ENCODE peak calls at places on chromosomes 4 and X, in seven cellular contexts. One of them, this sample, is unnamed.
A peak's percentile ranks its signal among the peaks of the same experiment; 100 is the strongest.

GRCh38 chrX:134544614-134545255 is 84.8 kb downstream of the HPRT1 start:
- DNase-seq in astrocyte: no peak
- DNase-seq in kidney tubule cell: peak; percentile 20
- DNase-seq in breast epithelium: no peak
- DNase-seq in NT2/D1: no peak
- DNase-seq in GM06990: no peak
- DNase-seq in nucleus accumbens: no peak
- DNase-seq in this sample: no peak

GRCh38 chr4:179867300-179867878 is 2375.8 kb upstream of the TENM3 start:
- DNase-seq in astrocyte: peak; percentile 7
- DNase-seq in kidney tubule cell: peak; percentile 57
- DNase-seq in breast epithelium: no peak
- DNase-seq in NT2/D1: peak; percentile 63
- DNase-seq in GM06990: peak; percentile 9
- DNase-seq in nucleus accumbens: no peak
- DNase-seq in this sample: peak; percentile 23

GRCh38 chr4:931194-931959 is 739 bp downstream of the GAK start:
- DNase-seq in astrocyte: peak; percentile 25
- DNase-seq in kidney tubule cell: peak; percentile 70
- DNase-seq in breast epithelium: no peak
- DNase-seq in NT2/D1: no peak
- DNase-seq in GM06990: no peak
- DNase-seq in nucleus accumbens: no peak
- DNase-seq in this sample: peak; percentile 56

GRCh38 chr4:80266267-80266901 is at the start of gene FGF5:
- DNase-seq in astrocyte: peak; percentile 86
- DNase-seq in kidney tubule cell: peak; percentile 96
- DNase-seq in breast epithelium: no peak
- DNase-seq in NT2/D1: no peak
- DNase-seq in GM06990: peak; percentile 62
- DNase-seq in nucleus accumbens: no peak
- DNase-seq in this sample: peak; percentile 63

GRCh38 chr4:1396806-1397455 is 9.3 kb downstream of the NKX1-1 start:
- DNase-seq in astrocyte: no peak
- DNase-seq in kidney tubule cell: no peak
- DNase-seq in breast epithelium: no peak
- DNase-seq in NT2/D1: no peak
- DNase-seq in GM06990: no peak
- DNase-seq in nucleus accumbens: no peak
- DNase-seq in this sample: no peak

GRCh38 chr4:1660948-1661677 is 23.0 kb downstream of the FAM53A start:
- DNase-seq in astrocyte: no peak
- DNase-seq in kidney tubule cell: no peak
- DNase-seq in breast epithelium: no peak
- DNase-seq in NT2/D1: no peak
- DNase-seq in GM06990: no peak
- DNase-seq in nucleus accumbens: no peak
- DNase-seq in this sample: no peak

GRCh38 chr4:142977182-142977581 is 131.1 kb upstream of the INPP4B start:
- DNase-seq in astrocyte: no peak
- DNase-seq in kidney tubule cell: no peak
- DNase-seq in breast epithelium: no peak
- DNase-seq in NT2/D1: no peak
- DNase-seq in GM06990: no peak
- DNase-seq in nucleus accumbens: no peak
- DNase-seq in this sample: no peak

GRCh38 chrX:40171513-40172168 is 73.9 kb upstream of the BCOR start:
- DNase-seq in astrocyte: peak; percentile 35
- DNase-seq in kidney tubule cell: peak; percentile 36
- DNase-seq in breast epithelium: no peak
- DNase-seq in NT2/D1: no peak
- DNase-seq in GM06990: peak; percentile 63
- DNase-seq in nucleus accumbens: no peak
- DNase-seq in this sample: no peak

GRCh38 chrX:120380699-120381098 is 18.8 kb downstream of the ATP1B4 start:
- DNase-seq in astrocyte: no peak
- DNase-seq in kidney tubule cell: peak; percentile 34
- DNase-seq in breast epithelium: no peak
- DNase-seq in NT2/D1: no peak
- DNase-seq in GM06990: no peak
- DNase-seq in nucleus accumbens: no peak
- DNase-seq in this sample: peak; percentile 20

GRCh38 chr4:5072948-5073347 is 21.7 kb downstream of the STK32B start:
- DNase-seq in astrocyte: no peak
- DNase-seq in kidney tubule cell: no peak
- DNase-seq in breast epithelium: no peak
- DNase-seq in NT2/D1: no peak
- DNase-seq in GM06990: no peak
- DNase-seq in nucleus accumbens: no peak
- DNase-seq in this sample: no peak

GRCh38 chrX:154096140-154097002 is 1.1 kb downstream of the MECP2 start:
- DNase-seq in astrocyte: peak; percentile 45
- DNase-seq in kidney tubule cell: peak; percentile 10
- DNase-seq in breast epithelium: no peak
- DNase-seq in NT2/D1: no peak
- DNase-seq in GM06990: peak; percentile 32
- DNase-seq in nucleus accumbens: no peak
- DNase-seq in this sample: peak; percentile 2

GRCh38 chrX:13891367-13892146 is 74.7 kb upstream of the GPM6B start:
- DNase-seq in astrocyte: no peak
- DNase-seq in kidney tubule cell: no peak
- DNase-seq in breast epithelium: peak; percentile 57
- DNase-seq in NT2/D1: no peak
- DNase-seq in GM06990: no peak
- DNase-seq in nucleus accumbens: peak; percentile 8
- DNase-seq in this sample: peak; percentile 25

GRCh38 chrX:43551590-43551989 is 104.5 kb upstream of the MAOA start:
- DNase-seq in astrocyte: no peak
- DNase-seq in kidney tubule cell: peak; percentile 46
- DNase-seq in breast epithelium: no peak
- DNase-seq in NT2/D1: no peak
- DNase-seq in GM06990: no peak
- DNase-seq in nucleus accumbens: no peak
- DNase-seq in this sample: no peak

GRCh38 chr4:39324446-39324845 is 41.7 kb downstream of the RFC1 start:
- DNase-seq in astrocyte: no peak
- DNase-seq in kidney tubule cell: no peak
- DNase-seq in breast epithelium: no peak
- DNase-seq in NT2/D1: no peak
- DNase-seq in GM06990: no peak
- DNase-seq in nucleus accumbens: no peak
- DNase-seq in this sample: no peak

GRCh38 chr4:70190579-70190978 is 4.9 kb upstream of the ODAM start:
- DNase-seq in astrocyte: no peak
- DNase-seq in kidney tubule cell: no peak
- DNase-seq in breast epithelium: no peak
- DNase-seq in NT2/D1: no peak
- DNase-seq in GM06990: no peak
- DNase-seq in nucleus accumbens: no peak
- DNase-seq in this sample: no peak

GRCh38 chrX:16882188-16882587 is 12.0 kb upstream of the RBBP7 start:
- DNase-seq in astrocyte: no peak
- DNase-seq in kidney tubule cell: peak; percentile 32
- DNase-seq in breast epithelium: no peak
- DNase-seq in NT2/D1: no peak
- DNase-seq in GM06990: peak; percentile 33
- DNase-seq in nucleus accumbens: no peak
- DNase-seq in this sample: peak; percentile 9

GRCh38 chr4:163484906-163485305 is 9.6 kb upstream of the TMA16 start:
- DNase-seq in astrocyte: peak; percentile 10
- DNase-seq in kidney tubule cell: peak; percentile 47
- DNase-seq in breast epithelium: no peak
- DNase-seq in NT2/D1: peak; percentile 32
- DNase-seq in GM06990: no peak
- DNase-seq in nucleus accumbens: no peak
- DNase-seq in this sample: peak; percentile 47

GRCh38 chr4:65597697-65598096 is 72.6 kb downstream of the EPHA5 start:
- DNase-seq in astrocyte: peak; percentile 36
- DNase-seq in kidney tubule cell: no peak
- DNase-seq in breast epithelium: no peak
- DNase-seq in NT2/D1: no peak
- DNase-seq in GM06990: no peak
- DNase-seq in nucleus accumbens: no peak
- DNase-seq in this sample: no peak

GRCh38 chrX:63470506-63470905 is 119.4 kb upstream of the SPIN4 start:
- DNase-seq in astrocyte: no peak
- DNase-seq in kidney tubule cell: no peak
- DNase-seq in breast epithelium: no peak
- DNase-seq in NT2/D1: peak; percentile 56
- DNase-seq in GM06990: no peak
- DNase-seq in nucleus accumbens: no peak
- DNase-seq in this sample: no peak

GRCh38 chr4:48858130-48858529 is 27.2 kb downstream of the OCIAD1 start:
- DNase-seq in astrocyte: peak; percentile 35
- DNase-seq in kidney tubule cell: no peak
- DNase-seq in breast epithelium: no peak
- DNase-seq in NT2/D1: no peak
- DNase-seq in GM06990: no peak
- DNase-seq in nucleus accumbens: no peak
- DNase-seq in this sample: peak; percentile 2

GRCh38 chrX:110036162-110037033 is 33.5 kb downstream of the TMEM164 start:
- DNase-seq in astrocyte: no peak
- DNase-seq in kidney tubule cell: no peak
- DNase-seq in breast epithelium: no peak
- DNase-seq in NT2/D1: no peak
- DNase-seq in GM06990: no peak
- DNase-seq in nucleus accumbens: no peak
- DNase-seq in this sample: no peak

GRCh38 chrX:154132366-154132765 is 11.7 kb upstream of the OPN1LW start:
- DNase-seq in astrocyte: no peak
- DNase-seq in kidney tubule cell: no peak
- DNase-seq in breast epithelium: no peak
- DNase-seq in NT2/D1: no peak
- DNase-seq in GM06990: no peak
- DNase-seq in nucleus accumbens: no peak
- DNase-seq in this sample: no peak

GRCh38 chr4:5753766-5754528 is 42.9 kb downstream of the EVC start:
- DNase-seq in astrocyte: peak; percentile 89
- DNase-seq in kidney tubule cell: peak; percentile 98
- DNase-seq in breast epithelium: no peak
- DNase-seq in NT2/D1: no peak
- DNase-seq in GM06990: peak; percentile 31
- DNase-seq in nucleus accumbens: no peak
- DNase-seq in this sample: peak; percentile 95

GRCh38 chr4:176150704-176151103 is 44.7 kb downstream of the SPATA4 start:
- DNase-seq in astrocyte: no peak
- DNase-seq in kidney tubule cell: peak; percentile 1
- DNase-seq in breast epithelium: no peak
- DNase-seq in NT2/D1: no peak
- DNase-seq in GM06990: no peak
- DNase-seq in nucleus accumbens: no peak
- DNase-seq in this sample: no peak

GRCh38 chr4:129806986-129807385 is 711.0 kb downstream of the C4orf33 start:
- DNase-seq in astrocyte: no peak
- DNase-seq in kidney tubule cell: no peak
- DNase-seq in breast epithelium: no peak
- DNase-seq in NT2/D1: no peak
- DNase-seq in GM06990: no peak
- DNase-seq in nucleus accumbens: no peak
- DNase-seq in this sample: peak; percentile 3

GRCh38 chr4:34046580-34046979 is 2197.7 kb downstream of the ARAP2 start:
- DNase-seq in astrocyte: peak; percentile 61
- DNase-seq in kidney tubule cell: peak; percentile 83
- DNase-seq in breast epithelium: no peak
- DNase-seq in NT2/D1: peak; percentile 3
- DNase-seq in GM06990: no peak
- DNase-seq in nucleus accumbens: no peak
- DNase-seq in this sample: peak; percentile 92

GRCh38 chrX:49273181-49273727 is 3.7 kb downstream of the PPP1R3F start:
- DNase-seq in astrocyte: no peak
- DNase-seq in kidney tubule cell: no peak
- DNase-seq in breast epithelium: no peak
- DNase-seq in NT2/D1: no peak
- DNase-seq in GM06990: no peak
- DNase-seq in nucleus accumbens: no peak
- DNase-seq in this sample: no peak

GRCh38 chr4:7540216-7540615 is 105.5 kb upstream of the PSAPL1 start:
- DNase-seq in astrocyte: no peak
- DNase-seq in kidney tubule cell: no peak
- DNase-seq in breast epithelium: no peak
- DNase-seq in NT2/D1: no peak
- DNase-seq in GM06990: no peak
- DNase-seq in nucleus accumbens: no peak
- DNase-seq in this sample: no peak

GRCh38 chr4:176575141-176575731 is 217.5 kb downstream of the VEGFC start:
- DNase-seq in astrocyte: no peak
- DNase-seq in kidney tubule cell: no peak
- DNase-seq in breast epithelium: no peak
- DNase-seq in NT2/D1: no peak
- DNase-seq in GM06990: no peak
- DNase-seq in nucleus accumbens: no peak
- DNase-seq in this sample: no peak

GRCh38 chr4:155207534-155208257 is 740 bp upstream of the NPY2R start:
- DNase-seq in astrocyte: no peak
- DNase-seq in kidney tubule cell: peak; percentile 32
- DNase-seq in breast epithelium: no peak
- DNase-seq in NT2/D1: peak; percentile 33
- DNase-seq in GM06990: peak; percentile 3
- DNase-seq in nucleus accumbens: no peak
- DNase-seq in this sample: peak; percentile 7

GRCh38 chrX:32530802-32531403 is 680.4 kb downstream of the DMD start:
- DNase-seq in astrocyte: peak; percentile 0
- DNase-seq in kidney tubule cell: peak; percentile 44
- DNase-seq in breast epithelium: no peak
- DNase-seq in NT2/D1: peak; percentile 33
- DNase-seq in GM06990: no peak
- DNase-seq in nucleus accumbens: no peak
- DNase-seq in this sample: peak; percentile 20

GRCh38 chr4:110510955-110511544 is 35.1 kb downstream of the ENPEP start:
- DNase-seq in astrocyte: peak; percentile 25
- DNase-seq in kidney tubule cell: peak; percentile 67
- DNase-seq in breast epithelium: no peak
- DNase-seq in NT2/D1: no peak
- DNase-seq in GM06990: peak; percentile 26
- DNase-seq in nucleus accumbens: no peak
- DNase-seq in this sample: peak; percentile 81

GRCh38 chr4:1579834-1580686 is 104.1 kb downstream of the FAM53A start:
- DNase-seq in astrocyte: peak; percentile 43
- DNase-seq in kidney tubule cell: peak; percentile 80
- DNase-seq in breast epithelium: peak; percentile 88
- DNase-seq in NT2/D1: peak; percentile 91
- DNase-seq in GM06990: peak; percentile 83
- DNase-seq in nucleus accumbens: peak; percentile 38
- DNase-seq in this sample: no peak

GRCh38 chrX:47578692-47579091 is 3.5 kb upstream of the TIMP1 start:
- DNase-seq in astrocyte: no peak
- DNase-seq in kidney tubule cell: no peak
- DNase-seq in breast epithelium: no peak
- DNase-seq in NT2/D1: no peak
- DNase-seq in GM06990: no peak
- DNase-seq in nucleus accumbens: no peak
- DNase-seq in this sample: no peak

GRCh38 chr4:185127021-185127925 is 15.8 kb upstream of the SLC25A4 start:
- DNase-seq in astrocyte: peak; percentile 12
- DNase-seq in kidney tubule cell: peak; percentile 8
- DNase-seq in breast epithelium: no peak
- DNase-seq in NT2/D1: no peak
- DNase-seq in GM06990: peak; percentile 18
- DNase-seq in nucleus accumbens: no peak
- DNase-seq in this sample: no peak

GRCh38 chr4:84697159-84697558 is 114.2 kb downstream of the CDS1 start:
- DNase-seq in astrocyte: no peak
- DNase-seq in kidney tubule cell: no peak
- DNase-seq in breast epithelium: no peak
- DNase-seq in NT2/D1: no peak
- DNase-seq in GM06990: no peak
- DNase-seq in nucleus accumbens: no peak
- DNase-seq in this sample: no peak

GRCh38 chr4:5543681-5544080 is 164.7 kb downstream of the EVC2 start:
- DNase-seq in astrocyte: no peak
- DNase-seq in kidney tubule cell: no peak
- DNase-seq in breast epithelium: no peak
- DNase-seq in NT2/D1: no peak
- DNase-seq in GM06990: no peak
- DNase-seq in nucleus accumbens: no peak
- DNase-seq in this sample: no peak

GRCh38 chr4:86319390-86319789 is 40.5 kb downstream of the MAPK10 start:
- DNase-seq in astrocyte: no peak
- DNase-seq in kidney tubule cell: no peak
- DNase-seq in breast epithelium: no peak
- DNase-seq in NT2/D1: no peak
- DNase-seq in GM06990: no peak
- DNase-seq in nucleus accumbens: no peak
- DNase-seq in this sample: no peak